ENCODE peak calls at places on chromosomes 5 and 9, in four cellular contexts. H, F, S and O are unnamed samples.
A peak's percentile ranks its signal among the peaks of the same experiment; 100 is the strongest.

GRCh38 chr5:79173626-79174025 is 62.0 kb downstream of the BHMT start:
- DNase-seq in H (no peak), F (no peak), S (no peak), O (no peak)

GRCh38 chr9:3398232-3398648 is 127.6 kb downstream of the RFX3 start:
- DNase-seq in H (no peak), F (no peak), S (no peak), O (no peak)

GRCh38 chr5:155136451-155136850 is 122.9 kb downstream of the KIF4B start:
- DNase-seq in H (no peak), F (no peak), S (no peak), O (no peak)

GRCh38 chr9:126365780-126366179 is 39.2 kb downstream of the MVB12B start:
- DNase-seq in H (no peak), F (no peak), S (no peak), O (no peak)

GRCh38 chr5:176691524-176691923 is 44.2 kb downstream of the TSPAN17 start:
- DNase-seq in H (no peak), F (no peak), S (no peak), O (no peak)

GRCh38 chr9:124366476-124367220 is 48.6 kb downstream of the PSMB7 start:
- DNase-seq in H (no peak), F (no peak), S (no peak), O (peak; percentile 75)

GRCh38 chr9:125532412-125532811 is 174.6 kb downstream of the MAPKAP1 start:
- DNase-seq in H (no peak), F (no peak), S (peak; percentile 66), O (no peak)

GRCh38 chr5:180492226-180492903 is 1.8 kb upstream of the CNOT6 start:
- DNase-seq in H (no peak), F (no peak), S (no peak), O (no peak)

GRCh38 chr5:3449481-3449880 is 146.2 kb upstream of the IRX1 start:
- DNase-seq in H (no peak), F (no peak), S (no peak), O (no peak)

GRCh38 chr9:72675586-72675985 is 154.2 kb downstream of the TMC1 start:
- DNase-seq in H (no peak), F (no peak), S (peak; percentile 7), O (peak; percentile 53)

GRCh38 chr9:130500340-130500771 is 55.6 kb downstream of the ASS1 start:
- DNase-seq in H (no peak), F (no peak), S (no peak), O (no peak)

GRCh38 chr5:142976861-142977260 is 206.7 kb downstream of the ARHGAP26 start:
- DNase-seq in H (no peak), F (no peak), S (no peak), O (peak; percentile 41)

GRCh38 chr5:91419571-91420537 is 36.7 kb upstream of the ARRDC3 start:
- DNase-seq in H (peak; percentile 64), F (peak; percentile 26), S (peak; percentile 80), O (peak; percentile 73)

GRCh38 chr9:104923740-104924139 is 4.2 kb downstream of the ABCA1 start:
- DNase-seq in H (no peak), F (no peak), S (no peak), O (no peak)

GRCh38 chr5:60856059-60856458 is 12.0 kb upstream of the ELOVL7 start:
- DNase-seq in H (no peak), F (no peak), S (peak; percentile 72), O (peak; percentile 60)

GRCh38 chr5:127563133-127563532 is 45.7 kb downstream of the PRRC1 start:
- DNase-seq in H (no peak), F (no peak), S (peak; percentile 19), O (no peak)

GRCh38 chr5:151004499-151004898 is 15.9 kb upstream of the GPX3 start:
- DNase-seq in H (no peak), F (no peak), S (no peak), O (no peak)

GRCh38 chr5:17218353-17219005 is 1.0 kb downstream of the BASP1 start:
- DNase-seq in H (no peak), F (no peak), S (peak; percentile 66), O (peak; percentile 59)

GRCh38 chr5:175059687-175060194 is 335.4 kb downstream of the MSX2 start:
- DNase-seq in H (no peak), F (peak; percentile 13), S (peak; percentile 61), O (no peak)

GRCh38 chr5:143662020-143662419 is 149.9 kb upstream of the HMHB1 start:
- DNase-seq in H (no peak), F (no peak), S (no peak), O (no peak)

GRCh38 chr5:124980174-124980941 is 233.9 kb upstream of the ZNF608 start:
- DNase-seq in H (no peak), F (no peak), S (no peak), O (no peak)

GRCh38 chr5:179374506-179375235 is 29.4 kb upstream of the ADAMTS2 start:
- DNase-seq in H (no peak), F (no peak), S (no peak), O (no peak)

GRCh38 chr5:100614308-100614707 is 79.1 kb downstream of the FAM174A start:
- DNase-seq in H (no peak), F (no peak), S (no peak), O (no peak)

GRCh38 chr5:127186657-127187056 is 103.9 kb upstream of the MEGF10 start:
- DNase-seq in H (no peak), F (no peak), S (no peak), O (peak; percentile 9)

GRCh38 chr9:131469369-131469768 is 33.3 kb upstream of the POMT1 start:
- DNase-seq in H (no peak), F (no peak), S (no peak), O (no peak)

GRCh38 chr5:81315830-81316229 is 14.4 kb downstream of the ZCCHC9 start:
- DNase-seq in H (no peak), F (no peak), S (no peak), O (no peak)

GRCh38 chr9:6962164-6962563 is 204.4 kb downstream of the KDM4C start:
- DNase-seq in H (no peak), F (no peak), S (no peak), O (no peak)
- TF ChIP-seq CTCF in H (no peak), F (no peak), S (no peak), O (no peak)

DNA sequence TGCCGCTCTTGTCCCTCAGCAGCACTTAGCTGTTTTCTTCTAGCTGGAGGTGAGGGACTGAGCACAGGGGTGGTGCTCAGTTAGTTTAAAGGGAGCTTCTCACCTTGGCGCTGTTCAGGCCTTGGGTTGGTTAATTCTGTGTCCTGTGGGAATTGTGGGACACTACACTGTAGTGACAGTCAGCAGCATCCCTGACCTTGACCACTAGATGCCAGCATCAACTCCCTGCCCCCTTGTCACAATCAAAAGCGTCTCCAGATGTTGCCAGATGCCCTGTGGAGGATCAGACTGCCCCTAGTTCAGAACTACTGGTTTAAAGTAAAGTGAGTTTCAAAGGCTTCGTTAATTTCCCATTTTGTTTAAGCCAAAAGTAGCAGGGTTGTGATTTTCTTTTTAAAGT is 65.5 kb upstream of the DMRT3 start:
- DNase-seq in H (no peak), F (no peak), S (no peak), O (no peak)
- TF ChIP-seq CTCF in H (no peak), F (no peak), S (no peak), O (no peak)

DNA sequence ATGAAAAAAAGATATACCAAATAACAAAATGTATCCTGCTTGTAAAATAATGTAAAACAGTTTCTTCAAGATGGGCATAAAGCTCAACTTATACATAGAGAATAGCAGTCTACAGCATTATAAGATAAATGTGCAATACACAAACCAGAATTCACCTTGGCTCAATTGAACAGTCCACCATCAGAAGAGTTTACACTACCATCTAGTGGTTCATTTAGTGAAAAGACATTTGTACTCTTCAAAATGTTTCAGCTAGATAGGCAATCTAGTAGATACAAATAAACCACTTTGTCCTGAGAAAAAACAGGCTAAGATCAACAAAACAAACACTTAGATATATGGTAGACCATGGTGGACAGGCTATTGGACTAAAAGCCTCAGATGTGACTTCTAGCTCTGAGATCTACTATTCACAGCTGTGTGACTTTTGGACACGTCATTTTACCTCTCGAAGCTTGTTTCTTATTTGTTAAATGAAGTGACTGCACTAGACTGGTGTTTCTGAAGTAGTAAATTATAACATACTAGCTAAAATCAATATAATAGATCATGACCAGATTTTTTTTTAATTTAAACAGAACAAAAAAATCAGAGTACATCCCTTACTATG is 22.1 kb upstream of the TPD52L3 start:
- DNase-seq in H (no peak), F (peak; percentile 13), S (peak; percentile 65), O (peak; percentile 59)
- TF ChIP-seq CTCF in H (no peak), F (peak; percentile 61), S (peak; percentile 45), O (peak; percentile 61)

GRCh38 chr5:10519729-10520128 is 44.1 kb upstream of the ANKRD33B start:
- DNase-seq in H (no peak), F (no peak), S (no peak), O (no peak)

GRCh38 chr5:10520716-10521115 is 43.2 kb upstream of the ANKRD33B start:
- DNase-seq in H (no peak), F (no peak), S (peak; percentile 48), O (no peak)

GRCh38 chr5:10524376-10525123 is 39.3 kb upstream of the ANKRD33B start:
- DNase-seq in H (no peak), F (peak; percentile 80), S (peak; percentile 86), O (peak; percentile 51)

GRCh38 chr5:10522224-10522611 is 41.7 kb upstream of the ANKRD33B start:
- DNase-seq in H (no peak), F (no peak), S (no peak), O (no peak)

DNA sequence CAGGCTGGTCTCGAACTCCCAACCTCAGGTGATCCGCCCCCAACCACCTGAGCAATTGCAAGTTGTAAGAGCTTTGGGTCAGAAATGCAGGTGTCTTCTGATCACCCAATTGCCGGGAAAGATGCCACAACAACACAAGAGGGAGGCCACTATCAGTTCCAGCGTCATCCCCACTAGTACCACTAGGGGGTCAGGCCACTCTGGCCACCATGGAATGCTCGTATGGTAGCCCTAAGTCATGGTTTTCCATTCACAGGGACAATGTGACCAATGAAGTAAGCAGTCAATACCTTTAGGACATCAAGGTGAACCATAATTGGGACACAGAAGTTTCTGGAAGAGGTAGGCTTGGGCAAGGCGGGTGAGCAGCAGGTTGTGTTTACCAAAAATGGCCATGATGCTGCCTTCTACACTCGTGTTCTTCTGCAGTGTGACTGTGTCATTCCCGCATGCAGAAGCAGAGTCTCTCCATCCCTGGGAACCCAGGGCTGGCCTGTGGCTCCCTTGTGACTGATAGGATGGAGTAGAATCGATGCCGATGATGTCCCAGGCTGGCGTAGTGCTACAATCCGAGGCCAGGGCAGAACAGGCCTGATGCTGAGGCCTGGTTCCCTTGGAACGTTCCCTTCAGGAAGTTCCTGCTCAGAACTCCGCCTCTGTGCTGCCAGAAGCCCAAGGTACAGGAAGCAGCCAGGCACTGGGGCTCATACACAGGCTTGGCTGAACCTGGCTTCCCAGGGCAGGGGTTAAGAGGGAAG is 42.2 kb upstream of the ANKRD33B start:
- DNase-seq in H (no peak), F (no peak), S (no peak), O (no peak)
- TF ChIP-seq CTCF in H (no peak), F (peak; percentile 49), S (no peak), O (peak; percentile 24)

GRCh38 chr9:100492952-100493351 is 20.0 kb downstream of the TMEFF1 start:
- DNase-seq in H (no peak), F (no peak), S (peak; percentile 39), O (peak; percentile 5)
- TF ChIP-seq CTCF in H (no peak), F (peak; percentile 21), S (peak; percentile 5), O (no peak)